ENCODE peak calls at places on chromosomes 5 and 9, in ten cellular contexts. B is adrenal gland, E is thoracic aorta, G is WTC11, O is tibial artery, M is ovary, H is astrocyte of the spinal cord, V is tibial nerve, A is fibroblast of lung, F is body of pancreas. C is an unnamed sample.

GRCh38 chr9:94995294-94995693 is 268.8 kb downstream of the AOPEP start:
- DNase-seq in H (no peak), V (no peak), O (no peak), B (no peak), G (no peak), M (no peak), E (no peak), F (no peak), A (no peak), C (no peak)

GRCh38 chr5:167587768-167588167 is 703.7 kb upstream of the WWC1 start:
- DNase-seq in H (peak), A (peak), B (no peak), E (no peak), V (no peak), G (peak), O (no peak), M (no peak), F (peak), C (peak)

GRCh38 chr5:178993955-178994579 is 1.1 kb downstream of the GRM6 start:
- DNase-seq in G (no peak), H (no peak), M (no peak), F (no peak), A (no peak), V (no peak), B (no peak), O (no peak), E (no peak), C (no peak)

GRCh38 chr5:84565866-84566265 is 181.2 kb upstream of the EDIL3 start:
- DNase-seq in M (no peak), B (no peak), O (no peak), F (no peak), H (no peak), A (no peak), V (no peak), G (no peak), E (no peak), C (no peak)

GRCh38 chr5:39235648-39236047 is 16.3 kb upstream of the FYB1 start:
- DNase-seq in A (no peak), G (no peak), M (no peak), E (no peak), O (no peak), V (no peak), H (no peak), F (no peak), B (no peak), C (no peak)

GRCh38 chr5:64207978-64208377 is 42.3 kb downstream of the RNF180 start:
- DNase-seq in A (peak), V (no peak), H (peak), O (no peak), E (no peak), F (no peak), B (no peak), M (no peak), G (no peak), C (no peak)

GRCh38 chr5:98781964-98782363 is 8.5 kb downstream of the RGMB start:
- DNase-seq in O (no peak), A (no peak), V (no peak), G (no peak), M (no peak), B (no peak), E (no peak), F (no peak), H (no peak), C (no peak)

GRCh38 chr9:88387733-88388202 is 476 bp upstream of the SPIN1 start:
- DNase-seq in G (peak), E (no peak), V (no peak), A (peak), M (peak), F (peak), B (peak), H (peak), O (no peak), C (peak)

DNA sequence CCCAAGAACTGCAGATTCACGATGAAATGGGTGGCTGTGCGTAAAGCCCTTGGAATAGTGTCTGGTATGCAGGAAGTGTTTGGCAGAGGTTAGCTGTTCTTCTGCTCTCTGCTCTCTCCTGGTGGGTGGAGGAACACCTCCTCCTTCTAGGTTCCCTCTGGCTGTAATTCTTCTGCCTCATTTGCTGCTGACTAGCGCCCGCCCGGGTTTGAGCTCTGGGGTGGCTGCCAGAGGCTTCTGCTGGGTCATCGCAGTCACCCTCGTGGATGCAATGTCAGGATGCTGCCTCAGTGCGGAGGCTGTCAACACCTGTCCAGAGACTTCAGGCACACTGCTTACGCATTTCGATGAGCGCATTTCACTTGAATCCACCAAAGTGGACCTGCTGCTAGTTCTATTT is 11.7 kb downstream of the DOCK2 start:
- DNase-seq in E (no peak), F (peak), V (no peak), B (no peak), M (no peak), A (peak), O (no peak), G (no peak), H (peak), C (no peak)
- TF ChIP-seq CTCF in E (no peak), F (no peak), V (no peak), B (no peak), M (no peak), A (no peak), O (no peak), G (no peak), H (no peak), C (no peak)

GRCh38 chr9:69831621-69832020 is 11.0 kb downstream of the CFAP95 start:
- DNase-seq in M (no peak), B (no peak), E (no peak), O (no peak), H (no peak), V (no peak), A (no peak), G (no peak), F (no peak), C (no peak)

GRCh38 chr9:69835412-69836080 is 14.9 kb downstream of the CFAP95 start:
- DNase-seq in M (no peak), G (no peak), E (no peak), H (no peak), A (no peak), F (no peak), V (no peak), B (no peak), O (no peak), C (no peak)

GRCh38 chr9:69829484-69829883 is 8.9 kb downstream of the CFAP95 start:
- DNase-seq in O (no peak), G (no peak), M (no peak), H (no peak), V (no peak), E (no peak), A (no peak), B (no peak), F (no peak), C (no peak)

GRCh38 chr9:69834591-69835184 is 14.1 kb downstream of the CFAP95 start:
- DNase-seq in F (no peak), H (no peak), O (no peak), E (no peak), M (no peak), B (no peak), G (no peak), A (no peak), V (no peak), C (no peak)

DNA sequence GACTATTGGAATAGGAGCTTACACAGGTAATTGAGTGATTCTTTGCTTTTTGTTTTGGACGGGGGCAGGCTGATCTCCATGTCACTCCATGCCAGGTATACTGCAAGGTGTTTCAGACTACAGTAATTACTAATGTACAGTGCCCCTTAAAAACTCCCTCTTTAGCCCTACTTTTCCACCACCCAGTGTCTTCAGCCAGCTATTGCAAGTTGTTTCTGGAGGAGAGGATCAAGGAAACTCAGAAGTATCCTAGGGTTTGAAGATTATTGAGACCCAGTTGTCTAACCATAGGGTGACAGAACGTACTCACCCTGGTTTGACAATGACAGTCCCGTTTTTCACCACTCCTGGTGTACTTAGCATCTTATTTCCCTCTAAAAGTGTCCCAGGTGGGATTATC is 13.4 kb downstream of the CFAP95 start:
- DNase-seq in A (no peak), O (no peak), F (no peak), B (no peak), V (no peak), E (no peak), H (no peak), M (no peak), G (no peak), C (no peak)
- TF ChIP-seq CTCF in A (no peak), O (no peak), F (no peak), B (no peak), V (no peak), E (no peak), H (no peak), M (no peak), G (no peak), C (no peak)

GRCh38 chr5:58496488-58496887 is 5.3 kb downstream of the GAPT start:
- DNase-seq in E (no peak), M (no peak), A (no peak), G (no peak), V (no peak), H (no peak), B (no peak), F (no peak), O (no peak), C (no peak)
- TF ChIP-seq CTCF in E (no peak), M (no peak), A (no peak), G (peak), V (no peak), H (peak), B (no peak), F (no peak), O (no peak), C (peak)

DNA sequence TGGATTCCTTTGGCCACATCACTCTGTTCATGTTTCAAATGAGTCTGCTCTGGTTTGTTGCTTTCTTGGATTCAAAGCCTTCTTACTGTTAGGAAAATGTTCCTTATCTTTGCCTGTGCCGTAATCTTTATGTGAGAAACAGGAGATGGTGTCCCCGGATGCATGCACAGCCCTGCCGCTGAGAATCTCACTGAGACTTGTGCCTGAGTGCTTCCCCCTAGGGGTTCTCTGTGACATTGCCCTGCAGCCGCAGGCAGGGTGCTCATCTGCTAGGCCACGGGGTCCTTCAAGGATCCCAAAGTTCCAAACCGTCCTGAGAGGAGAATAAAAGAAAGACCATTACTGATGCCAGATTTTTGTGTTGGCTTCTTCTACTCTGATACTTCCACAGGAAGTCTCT is 81.4 kb upstream of the ANKRD55 start:
- DNase-seq in E (no peak), A (no peak), H (no peak), V (no peak), M (no peak), B (no peak), G (peak), F (peak), O (no peak), C (peak)
- TF ChIP-seq CTCF in E (peak), A (no peak), H (peak), V (no peak), M (no peak), B (no peak), G (peak), F (peak), O (peak), C (peak)

GRCh38 chr9:1051286-1052118 is 1.3 kb downstream of the DMRT2 start:
- DNase-seq in V (peak), F (peak), H (no peak), G (peak), M (no peak), E (no peak), B (no peak), O (no peak), A (peak), C (peak)
- TF ChIP-seq CTCF in V (peak), F (peak), H (no peak), G (no peak), M (no peak), E (no peak), B (no peak), O (no peak), A (no peak), C (no peak)

DNA sequence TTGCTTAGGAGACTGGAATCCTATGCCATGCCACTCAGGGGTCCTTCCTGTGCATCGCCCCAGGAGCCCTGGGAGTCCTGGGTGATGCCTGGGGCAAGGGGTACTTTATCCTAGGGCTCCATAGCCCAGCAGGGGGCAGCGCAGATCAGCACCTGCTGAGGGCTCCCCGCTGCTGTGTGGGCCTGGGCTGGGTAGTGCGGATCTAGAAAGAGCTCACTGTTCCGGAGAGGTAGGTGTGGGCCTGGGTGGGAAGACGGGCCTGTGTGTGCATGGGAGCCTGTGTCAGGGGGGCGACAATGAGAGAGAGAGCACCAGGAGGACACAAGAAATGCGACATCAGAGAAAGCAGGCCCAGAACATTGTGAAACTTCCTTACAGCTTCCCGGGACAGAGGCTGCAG is 11.4 kb upstream of the DAB2IP start:
- DNase-seq in E (no peak), G (peak), B (peak), A (peak), M (peak), H (no peak), V (no peak), O (no peak), F (peak), C (peak)
- TF ChIP-seq CTCF in E (peak), G (no peak), B (peak), A (peak), M (peak), H (peak), V (no peak), O (peak), F (peak), C (peak)

DNA sequence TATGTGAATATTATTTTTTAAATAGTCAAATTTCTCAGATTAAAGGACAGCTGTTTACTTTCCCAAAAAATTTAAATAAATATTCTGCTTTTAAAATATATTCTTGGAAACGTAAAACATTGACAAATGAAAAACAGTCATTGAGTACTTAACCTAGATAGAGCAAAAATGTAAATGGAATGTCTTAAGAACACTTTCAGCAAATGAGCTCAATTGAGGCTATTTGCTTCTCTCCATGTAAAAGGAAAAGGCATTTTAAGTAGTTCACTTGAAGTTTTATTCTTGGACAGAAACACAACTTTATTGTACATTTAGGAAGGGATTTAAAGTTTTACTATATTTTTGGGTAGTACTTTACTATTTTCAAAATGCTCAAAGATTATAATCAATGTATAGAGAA is 983.6 kb upstream of the TYRP1 start:
- DNase-seq in F (no peak), E (no peak), V (no peak), G (no peak), A (no peak), B (no peak), M (no peak), O (no peak), H (no peak), C (no peak)
- TF ChIP-seq CTCF in F (no peak), E (no peak), V (no peak), G (no peak), A (no peak), B (no peak), M (no peak), O (no peak), H (no peak), C (no peak)

DNA sequence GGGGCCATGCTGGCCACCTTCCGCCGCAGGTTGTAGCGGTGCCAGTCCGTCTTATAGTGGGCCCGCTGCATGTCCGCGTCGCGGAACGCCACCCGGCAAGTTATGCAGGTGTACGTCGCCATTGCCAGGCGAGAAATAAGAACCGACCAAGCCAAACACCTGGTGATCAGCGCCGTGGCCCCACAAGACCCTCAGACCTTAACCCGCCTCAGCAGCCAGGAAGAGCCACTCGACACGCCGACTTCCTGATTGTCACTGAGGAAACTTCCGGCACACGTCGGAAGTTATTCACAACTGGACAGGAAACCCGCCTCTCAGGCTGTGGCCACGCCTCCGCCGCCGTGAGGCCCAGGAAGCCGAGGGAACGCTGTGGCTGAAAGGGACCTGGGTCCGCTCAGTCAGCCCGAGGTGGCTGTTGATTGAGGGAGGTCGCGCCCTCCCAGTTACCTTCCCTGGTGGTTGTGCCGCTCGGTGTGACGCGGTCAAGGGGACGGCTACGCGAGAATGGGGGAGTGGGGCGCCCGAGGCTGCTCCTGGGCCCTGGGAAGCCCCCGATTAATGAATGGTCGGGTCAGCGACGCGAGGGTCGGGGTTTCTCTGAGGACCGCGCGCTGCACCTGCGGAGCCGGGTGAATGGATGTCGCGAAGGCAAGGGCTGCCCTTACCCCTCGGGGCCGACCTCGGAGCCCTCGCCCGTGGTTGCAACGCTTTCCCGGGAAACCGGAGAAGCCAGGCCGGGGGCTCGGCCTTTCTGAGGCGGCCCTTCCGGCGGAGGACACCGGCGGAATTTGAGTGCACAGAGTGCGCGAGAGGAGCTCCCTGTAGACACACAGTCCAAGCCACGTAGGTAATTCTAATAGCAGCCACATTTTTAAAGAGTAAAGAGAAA is at the start of gene ZNF622:
- DNase-seq in G (peak), E (peak), H (peak), V (peak), B (peak), A (peak), O (peak), F (peak), M (peak), C (peak)
- TF ChIP-seq CTCF in G (no peak), E (no peak), H (no peak), V (no peak), B (no peak), A (no peak), O (no peak), F (no peak), M (no peak), C (no peak)

GRCh38 chr9:1096155-1096964 is 46.2 kb downstream of the DMRT2 start:
- DNase-seq in V (no peak), M (no peak), E (no peak), B (no peak), F (no peak), G (no peak), O (no peak), A (no peak), H (no peak), C (no peak)

GRCh38 chr9:1100192-1100591 is 50.0 kb downstream of the DMRT2 start:
- DNase-seq in F (no peak), M (no peak), G (no peak), V (no peak), E (no peak), H (no peak), A (no peak), B (no peak), O (no peak), C (no peak)

GRCh38 chr9:1102010-1102712 is 52.0 kb downstream of the DMRT2 start:
- DNase-seq in H (no peak), B (no peak), F (no peak), O (no peak), M (no peak), V (no peak), G (no peak), A (no peak), E (no peak), C (no peak)

GRCh38 chr9:1098551-1098950 is 48.4 kb downstream of the DMRT2 start:
- DNase-seq in O (no peak), H (no peak), B (no peak), M (no peak), A (no peak), G (no peak), F (no peak), E (no peak), V (no peak), C (no peak)

GRCh38 chr9:1100945-1101344 is 50.8 kb downstream of the DMRT2 start:
- DNase-seq in F (peak), G (peak), B (no peak), A (no peak), H (peak), O (peak), V (peak), M (no peak), E (no peak), C (peak)
- TF ChIP-seq CTCF in F (peak), G (no peak), B (peak), A (peak), H (peak), O (peak), V (peak), M (no peak), E (peak), C (no peak)

DNA sequence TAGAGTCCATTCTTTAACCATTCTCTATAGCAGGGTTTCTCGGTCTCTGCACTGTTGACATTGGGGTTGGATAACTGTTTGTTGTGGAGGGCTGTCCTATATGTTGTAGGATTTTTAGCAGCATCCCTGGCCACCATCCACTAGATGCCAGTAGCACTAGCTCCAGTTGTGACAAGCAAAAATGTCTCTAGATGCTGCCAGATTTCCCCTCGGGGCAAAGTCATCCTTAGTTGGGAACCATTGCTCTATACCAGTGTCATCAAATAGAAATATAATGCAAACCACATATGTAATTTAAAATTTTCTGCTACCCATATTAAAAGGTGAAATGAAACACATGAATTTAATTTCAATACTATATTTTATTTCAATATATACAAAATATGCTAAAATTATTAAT is 2.9 kb downstream of the TTC23L start:
- DNase-seq in H (no peak), V (no peak), A (no peak), M (no peak), E (no peak), O (no peak), B (no peak), G (no peak), F (no peak), C (no peak)
- TF ChIP-seq CTCF in H (no peak), V (no peak), A (no peak), M (no peak), E (no peak), O (no peak), B (no peak), G (no peak), F (no peak), C (no peak)